ENCODE peak calls at places on chromosomes 6 and 20, in six cellular contexts. One of them, this sample, is unnamed.

GRCh38 chr6:16060039-16060438 is 68.8 kb upstream of the MYLIP start:
- DNase-seq in endodermal cell: peak; percentile 51
- DNase-seq in foreskin fibroblast: no peak
- DNase-seq in smooth muscle cell of the brain vasculature: no peak
- DNase-seq in progenitor cell of endocrine pancreas: no peak
- DNase-seq in CMK: no peak
- DNase-seq in this sample: no peak

GRCh38 chr6:165010556-165011535 is 298.6 kb downstream of the C6orf118 start:
- DNase-seq in endodermal cell: no peak
- DNase-seq in foreskin fibroblast: no peak
- DNase-seq in smooth muscle cell of the brain vasculature: no peak
- DNase-seq in progenitor cell of endocrine pancreas: no peak
- DNase-seq in CMK: no peak
- DNase-seq in this sample: no peak

GRCh38 chr6:30685977-30686907 is at the start of gene PPP1R18:
- DNase-seq in endodermal cell: no peak
- DNase-seq in foreskin fibroblast: peak; percentile 91
- DNase-seq in smooth muscle cell of the brain vasculature: no peak
- DNase-seq in progenitor cell of endocrine pancreas: peak; percentile 21
- DNase-seq in CMK: no peak
- DNase-seq in this sample: no peak

GRCh38 chr20:37449276-37449675 is 71.8 kb upstream of the NNAT start:
- DNase-seq in endodermal cell: no peak
- DNase-seq in foreskin fibroblast: no peak
- DNase-seq in smooth muscle cell of the brain vasculature: no peak
- DNase-seq in progenitor cell of endocrine pancreas: no peak
- DNase-seq in CMK: no peak
- DNase-seq in this sample: no peak

GRCh38 chr6:111105578-111105977 is 18.3 kb downstream of the SLC16A10 start:
- DNase-seq in endodermal cell: no peak
- DNase-seq in foreskin fibroblast: peak; percentile 66
- DNase-seq in smooth muscle cell of the brain vasculature: no peak
- DNase-seq in progenitor cell of endocrine pancreas: no peak
- DNase-seq in CMK: no peak
- DNase-seq in this sample: no peak

GRCh38 chr20:63117661-63118302 is 98.1 kb downstream of the YTHDF1 start:
- DNase-seq in endodermal cell: no peak
- DNase-seq in foreskin fibroblast: no peak
- DNase-seq in smooth muscle cell of the brain vasculature: no peak
- DNase-seq in progenitor cell of endocrine pancreas: no peak
- DNase-seq in CMK: no peak
- DNase-seq in this sample: no peak

GRCh38 chr6:93784794-93785757 is 365.7 kb upstream of the EPHA7 start:
- DNase-seq in endodermal cell: no peak
- DNase-seq in foreskin fibroblast: peak; percentile 93
- DNase-seq in smooth muscle cell of the brain vasculature: peak; percentile 88
- DNase-seq in progenitor cell of endocrine pancreas: no peak
- DNase-seq in CMK: no peak
- DNase-seq in this sample: no peak

GRCh38 chr6:138222901-138223546 is 4.7 kb upstream of the PBOV1 start:
- DNase-seq in endodermal cell: no peak
- DNase-seq in foreskin fibroblast: no peak
- DNase-seq in smooth muscle cell of the brain vasculature: no peak
- DNase-seq in progenitor cell of endocrine pancreas: no peak
- DNase-seq in CMK: no peak
- DNase-seq in this sample: no peak

GRCh38 chr6:166715065-166715464 is 88.0 kb upstream of the RPS6KA2 start:
- DNase-seq in endodermal cell: peak; percentile 75
- DNase-seq in foreskin fibroblast: no peak
- DNase-seq in smooth muscle cell of the brain vasculature: no peak
- DNase-seq in progenitor cell of endocrine pancreas: no peak
- DNase-seq in CMK: no peak
- DNase-seq in this sample: no peak

GRCh38 chr6:137705166-137706064 is 161.6 kb upstream of the TNFAIP3 start:
- DNase-seq in endodermal cell: peak; percentile 91
- DNase-seq in foreskin fibroblast: peak; percentile 87
- DNase-seq in smooth muscle cell of the brain vasculature: no peak
- DNase-seq in progenitor cell of endocrine pancreas: peak; percentile 32
- DNase-seq in CMK: no peak
- DNase-seq in this sample: no peak

GRCh38 chr6:56938634-56939294 is 16.1 kb upstream of the BEND6 start:
- DNase-seq in endodermal cell: no peak
- DNase-seq in foreskin fibroblast: peak; percentile 99
- DNase-seq in smooth muscle cell of the brain vasculature: peak; percentile 85
- DNase-seq in progenitor cell of endocrine pancreas: no peak
- DNase-seq in CMK: no peak
- DNase-seq in this sample: no peak

GRCh38 chr20:13009682-13010406 is 1.1 kb downstream of the SPTLC3 start:
- DNase-seq in endodermal cell: no peak
- DNase-seq in foreskin fibroblast: peak; percentile 94
- DNase-seq in smooth muscle cell of the brain vasculature: peak; percentile 57
- DNase-seq in progenitor cell of endocrine pancreas: no peak
- DNase-seq in CMK: no peak
- DNase-seq in this sample: no peak

GRCh38 chr20:38112943-38113294 is 52.2 kb downstream of the TGM2 start:
- DNase-seq in endodermal cell: no peak
- DNase-seq in foreskin fibroblast: no peak
- DNase-seq in smooth muscle cell of the brain vasculature: no peak
- DNase-seq in progenitor cell of endocrine pancreas: no peak
- DNase-seq in CMK: no peak
- DNase-seq in this sample: no peak

GRCh38 chr6:145491126-145491525 is 244.2 kb downstream of the EPM2A start:
- DNase-seq in endodermal cell: peak; percentile 69
- DNase-seq in foreskin fibroblast: no peak
- DNase-seq in smooth muscle cell of the brain vasculature: no peak
- DNase-seq in progenitor cell of endocrine pancreas: no peak
- DNase-seq in CMK: no peak
- DNase-seq in this sample: no peak

GRCh38 chr6:22512716-22513452 is 56.5 kb upstream of the HDGFL1 start:
- DNase-seq in endodermal cell: no peak
- DNase-seq in foreskin fibroblast: peak; percentile 4
- DNase-seq in smooth muscle cell of the brain vasculature: no peak
- DNase-seq in progenitor cell of endocrine pancreas: no peak
- DNase-seq in CMK: no peak
- DNase-seq in this sample: no peak

GRCh38 chr6:2729921-2730320 is 20.8 kb downstream of the MYLK4 start:
- DNase-seq in endodermal cell: no peak
- DNase-seq in foreskin fibroblast: no peak
- DNase-seq in smooth muscle cell of the brain vasculature: no peak
- DNase-seq in progenitor cell of endocrine pancreas: no peak
- DNase-seq in CMK: no peak
- DNase-seq in this sample: no peak

GRCh38 chr6:139955366-139956155 is 581.1 kb upstream of the CITED2 start:
- DNase-seq in endodermal cell: no peak
- DNase-seq in foreskin fibroblast: no peak
- DNase-seq in smooth muscle cell of the brain vasculature: no peak
- DNase-seq in progenitor cell of endocrine pancreas: no peak
- DNase-seq in CMK: no peak
- DNase-seq in this sample: peak; percentile 31